ENCODE peak calls at places on chromosome 3, in five cellular contexts. R is fibroblast of lung, O is body of pancreas, B is NCI-H2171 treated with DMSO at 0.1 percent for 48 hours, U is substantia nigra. X is an unnamed sample.

GRCh38 chr3:187963003-187963676 is 190.8 kb upstream of the LPP start:
- DNase-seq in O (no peak), B (no peak), U (no peak), R (no peak), X (no peak)

GRCh38 chr3:113736548-113737089 is 9.4 kb downstream of the NAA50 start:
- DNase-seq in O (no peak), R (peak; percentile 54), U (no peak), B (peak; percentile 70), X (peak; percentile 64)

GRCh38 chr3:129688310-129688895 is 81.9 kb upstream of the PLXND1 start:
- DNase-seq in O (peak; percentile 78), R (peak; percentile 68), B (no peak), U (peak; percentile 85), X (peak; percentile 86)

GRCh38 chr3:169512991-169513390 is 150.5 kb downstream of the MECOM start:
- DNase-seq in R (no peak), O (no peak), B (no peak), U (no peak), X (peak; percentile 71)

GRCh38 chr3:23356169-23356568 is 153.0 kb downstream of the UBE2E2 start:
- DNase-seq in O (no peak), R (no peak), B (no peak), U (no peak), X (no peak)

GRCh38 chr3:119181765-119182164 is 8.4 kb downstream of the UPK1B start:
- DNase-seq in B (no peak), U (no peak), R (peak; percentile 56), O (peak; percentile 20), X (no peak)

GRCh38 chr3:32018723-32019564 is 37.4 kb downstream of the ZNF860 start:
- DNase-seq in R (peak; percentile 56), O (no peak), U (no peak), B (peak; percentile 28), X (peak; percentile 63)

GRCh38 chr3:186786810-186787375 is 3.5 kb downstream of the EIF4A2 start:
- DNase-seq in U (no peak), O (no peak), B (no peak), R (no peak), X (no peak)

GRCh38 chr3:157347577-157348303 is 88.9 kb upstream of the PTX3 start:
- DNase-seq in U (no peak), O (no peak), B (no peak), R (no peak), X (peak; percentile 15)

GRCh38 chr3:48625600-48625999 is 4.0 kb upstream of the TMEM89 start:
- DNase-seq in R (no peak), U (no peak), O (no peak), B (no peak), X (no peak)

GRCh38 chr3:196287066-196287404 is 491 bp downstream of the PCYT1A start:
- DNase-seq in U (no peak), O (no peak), R (peak; percentile 29), B (no peak), X (peak; percentile 51)